ENCODE peak calls at places on chromosomes 3 and 15, in six cellular contexts. D, E, M, T, W and J are unnamed samples.

GRCh38 chr3:134485075-134485536 is 679 bp downstream of the ANAPC13 start:
- DNase-seq in D (peak; percentile 26), M (no peak), E (no peak), T (peak; percentile 42), W (no peak), J (no peak)

GRCh38 chr3:191592105-191592504 is 131.1 kb downstream of the PYDC2 start:
- DNase-seq in T (no peak), D (no peak), E (no peak), M (no peak), W (no peak), J (no peak)

GRCh38 chr3:182729903-182730674 is 63.2 kb upstream of the ATP11B start:
- DNase-seq in D (no peak), E (no peak), T (no peak), W (no peak), M (no peak), J (no peak)

GRCh38 chr3:195557327-195557726 is 14.2 kb upstream of the PPP1R2 start:
- DNase-seq in D (no peak), M (no peak), T (no peak), E (no peak), W (no peak), J (no peak)

GRCh38 chr3:23806322-23807160 is 786 bp downstream of the UBE2E1 start:
- DNase-seq in T (peak; percentile 61), M (peak; percentile 43), D (peak; percentile 23), E (no peak), W (no peak), J (no peak)

GRCh38 chr3:162569314-162569713 is 1072.7 kb downstream of the OTOL1 start:
- DNase-seq in T (no peak), M (no peak), E (no peak), D (no peak), W (no peak), J (no peak)

GRCh38 chr3:114504941-114505632 is 211.3 kb downstream of the TIGIT start:
- DNase-seq in E (no peak), W (no peak), M (no peak), T (no peak), D (no peak), J (no peak)

GRCh38 chr3:100761211-100761921 is 52.1 kb downstream of the TFG start:
- DNase-seq in W (no peak), T (peak; percentile 31), M (no peak), D (peak; percentile 53), E (no peak), J (no peak)

GRCh38 chr15:38879909-38880471 is 315.4 kb upstream of the RASGRP1 start:
- DNase-seq in W (no peak), T (no peak), E (no peak), D (no peak), M (no peak), J (no peak)

GRCh38 chr3:114758828-114759709 is 388.0 kb downstream of the ZBTB20 start:
- DNase-seq in T (no peak), D (no peak), W (no peak), E (no peak), M (no peak), J (peak; percentile 11)

GRCh38 chr3:194277547-194278091 is 73.5 kb downstream of the CPN2 start:
- DNase-seq in M (peak; percentile 53), W (no peak), D (no peak), T (peak; percentile 47), E (no peak), J (peak; percentile 71)

GRCh38 chr3:53809267-53809666 is 37.0 kb downstream of the CHDH start:
- DNase-seq in T (no peak), M (no peak), D (no peak), W (no peak), E (no peak), J (no peak)

GRCh38 chr3:45126730-45127129 is 19.4 kb downstream of the CDCP1 start:
- DNase-seq in D (no peak), W (no peak), M (no peak), E (no peak), T (no peak), J (no peak)

GRCh38 chr3:140343709-140344417 is 334.0 kb upstream of the TRIM42 start:
- DNase-seq in E (no peak), T (no peak), W (no peak), M (no peak), D (no peak), J (no peak)

GRCh38 chr3:49007068-49007770 is at the start of gene WDR6:
- DNase-seq in T (peak; percentile 97), M (peak; percentile 95), D (peak; percentile 98), E (peak; percentile 96), W (peak; percentile 97), J (peak; percentile 93)

GRCh38 chr15:63046927-63047760 is 4.6 kb downstream of the TPM1 start:
- DNase-seq in M (no peak), W (no peak), E (no peak), D (no peak), T (no peak), J (no peak)
- H3K4me3 ChIP-seq in M (peak overlapping the region; percentile 88), W (peak overlapping the region; percentile 100), E (peak overlapping the region; percentile 88), D (no peak overlapping the region), T (no peak overlapping the region), J (peak overlapping the region; percentile 97)

GRCh38 chr15:60005352-60006202 is 1.5 kb downstream of the FOXB1 start:
- DNase-seq in D (peak; percentile 13), E (no peak), M (no peak), W (no peak), T (no peak), J (no peak)
- H3K4me3 ChIP-seq in D (peak overlapping the region; percentile 48), E (peak overlapping the region; percentile 52), M (peak overlapping the region; percentile 50), W (peak overlapping the region; percentile 5), T (no peak overlapping the region), J (peak overlapping the region; percentile 30)

GRCh38 chr15:58547628-58548307 is 116.0 kb downstream of the LIPC start:
- DNase-seq in E (no peak), W (no peak), M (no peak), T (no peak), D (no peak), J (no peak)

GRCh38 chr15:58543664-58544335 is 112.0 kb downstream of the LIPC start:
- DNase-seq in E (no peak), W (no peak), T (no peak), D (no peak), M (no peak), J (no peak)

GRCh38 chr15:58546635-58547627 is 115.1 kb downstream of the LIPC start:
- DNase-seq in T (no peak), D (no peak), W (peak; percentile 92), M (peak; percentile 68), E (no peak), J (peak; percentile 78)

GRCh38 chr15:58546066-58546591 is 114.3 kb downstream of the LIPC start:
- DNase-seq in M (no peak), D (no peak), E (no peak), T (no peak), W (no peak), J (no peak)

DNA sequence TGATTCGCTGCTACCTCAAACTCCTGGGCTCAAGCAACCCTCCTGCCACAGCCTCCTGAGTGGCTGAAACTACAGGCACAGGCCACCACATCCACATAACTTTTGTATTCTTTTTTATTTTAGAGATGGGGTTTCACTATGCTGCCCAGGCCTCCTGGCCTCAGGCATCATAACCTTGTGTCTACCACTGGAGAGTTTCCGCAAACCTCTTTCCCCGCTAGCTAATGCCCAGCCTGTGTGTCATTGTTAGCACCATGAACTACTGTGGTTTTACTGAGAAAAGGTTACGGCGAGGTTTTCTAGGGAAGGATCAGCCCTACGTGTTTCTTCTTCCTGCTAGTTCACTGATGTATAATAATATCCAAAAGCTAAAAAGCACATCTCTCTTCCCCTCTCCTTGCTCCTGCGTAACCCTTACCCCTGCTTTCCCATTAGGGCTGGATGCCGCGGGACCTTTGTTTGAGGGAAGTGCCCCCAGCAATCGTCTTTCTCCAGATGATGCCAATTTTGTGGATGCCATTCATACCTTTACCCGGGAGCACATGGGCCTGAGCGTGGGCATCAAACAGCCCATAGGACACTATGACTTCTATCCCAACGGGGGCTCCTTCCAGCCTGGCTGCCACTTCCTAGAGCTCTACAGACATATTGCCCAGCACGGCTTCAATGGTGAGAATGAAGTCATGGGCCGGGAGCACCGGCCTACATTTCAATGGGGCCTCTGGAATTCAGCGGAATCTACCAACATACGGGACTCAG is 113.7 kb downstream of the LIPC start:
- DNase-seq in T (no peak), D (no peak), M (no peak), W (peak; percentile 78), E (no peak), J (no peak)
- H3K4me3 ChIP-seq in T (no peak overlapping the region), D (no peak overlapping the region), M (no peak overlapping the region), W (no peak overlapping the region), E (no peak overlapping the region), J (no peak overlapping the region)

GRCh38 chr3:43288366-43288765 is 2.0 kb downstream of the SNRK start:
- DNase-seq in D (no peak), W (no peak), E (no peak), M (no peak), T (no peak), J (no peak)

GRCh38 chr3:43291546-43291945 is 5.2 kb downstream of the SNRK start:
- DNase-seq in M (no peak), W (no peak), D (no peak), T (no peak), E (no peak), J (no peak)

GRCh38 chr3:43289401-43289800 is 3.1 kb downstream of the SNRK start:
- DNase-seq in T (no peak), D (no peak), M (no peak), W (no peak), E (no peak), J (no peak)

GRCh38 chr3:43288850-43289249 is 2.5 kb downstream of the SNRK start:
- DNase-seq in E (no peak), T (no peak), M (no peak), W (no peak), D (no peak), J (no peak)

DNA sequence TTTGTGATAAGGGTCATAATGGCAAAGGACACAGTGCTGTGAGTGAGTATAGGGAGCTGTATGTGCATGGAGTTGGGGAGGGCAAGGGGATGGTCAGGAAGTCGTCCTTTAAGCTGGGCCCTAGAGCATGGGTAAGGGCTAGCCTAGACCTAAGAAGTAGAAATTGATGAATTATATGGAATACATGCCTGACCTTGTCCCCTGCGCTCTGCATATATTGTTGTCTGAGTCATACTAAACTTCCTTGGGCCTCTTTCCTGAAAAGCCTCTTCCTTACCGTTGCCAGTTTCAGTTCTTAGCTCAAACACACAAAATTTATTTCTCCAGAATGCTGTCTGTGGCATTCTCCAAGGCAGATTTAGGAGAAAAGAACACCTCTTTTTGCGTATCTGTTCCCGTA is 4.6 kb downstream of the SNRK start:
- DNase-seq in T (no peak), E (no peak), W (no peak), D (no peak), M (no peak), J (no peak)
- H3K4me3 ChIP-seq in T (no peak overlapping the region), E (peak overlapping the region; percentile 78), W (no peak overlapping the region), D (no peak overlapping the region), M (peak overlapping the region; percentile 63), J (no peak overlapping the region)

GRCh38 chr3:123449092-123449985 is 449 bp upstream of the ADCY5 start:
- DNase-seq in W (no peak), E (no peak), T (peak; percentile 63), D (peak; percentile 53), M (peak; percentile 59), J (no peak)
- H3K4me3 ChIP-seq in W (peak overlapping the region; percentile 56), E (peak overlapping the region; percentile 78), T (no peak overlapping the region), D (peak overlapping the region; percentile 66), M (peak overlapping the region; percentile 89), J (peak overlapping the region; percentile 51)

DNA sequence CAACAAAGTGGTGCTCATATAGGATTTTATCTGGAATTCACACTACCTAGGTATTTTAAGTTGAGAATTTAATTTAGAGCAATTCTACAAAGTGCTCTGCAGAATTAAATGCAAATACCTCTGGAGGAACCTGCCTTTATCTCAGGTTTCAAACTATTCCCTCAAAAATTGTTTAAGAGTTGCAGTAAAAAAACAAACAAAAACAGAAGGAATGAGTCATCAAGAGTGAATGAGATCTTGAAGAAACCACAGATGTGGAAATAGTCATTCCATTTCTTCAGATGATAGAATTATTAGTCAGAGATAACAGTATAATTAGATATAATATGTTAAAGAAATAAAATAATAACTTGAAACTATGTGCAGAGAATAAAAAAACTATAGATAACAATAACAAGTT is 80.8 kb upstream of the SCN5A start:
- DNase-seq in E (no peak), M (no peak), D (no peak), T (no peak), W (no peak), J (peak; percentile 12)
- H3K4me3 ChIP-seq in E (no peak overlapping the region), M (no peak overlapping the region), D (no peak overlapping the region), T (no peak overlapping the region), W (no peak overlapping the region), J (no peak overlapping the region)